ENCODE peak calls at places on chromosomes 16 and 17, in six cellular contexts. T is sigmoid colon, A is heart left ventricle, C is ovary, O is AG09309, W is neural progenitor cell. V is an unnamed sample.

GRCh38 chr17:65220732-65221131 is 83.6 kb downstream of the RGS9 start:
- DNase-seq in A (no peak), T (no peak), C (no peak), W (no peak), O (no peak), V (no peak)

GRCh38 chr17:51059781-51060180 is 60.9 kb downstream of the SPAG9 start:
- DNase-seq in T (no peak), W (no peak), O (no peak), A (no peak), C (no peak), V (no peak)

GRCh38 chr16:9567674-9568073 is 476.2 kb downstream of the HAPSTR1 start:
- DNase-seq in T (no peak), W (no peak), C (no peak), A (no peak), O (no peak), V (no peak)

GRCh38 chr17:41863074-41863843 is 2.0 kb downstream of the KLHL11 start:
- DNase-seq in A (no peak), O (no peak), T (no peak), C (no peak), W (peak; percentile 28), V (no peak)

GRCh38 chr17:75720656-75721462 is at the start of gene ITGB4:
- DNase-seq in T (no peak), O (no peak), W (peak; percentile 80), C (no peak), A (no peak), V (no peak)

GRCh38 chr17:62065611-62066468 is 762 bp upstream of the MED13 start:
- DNase-seq in A (peak; percentile 99), T (peak; percentile 99), O (peak; percentile 86), C (peak; percentile 99), W (peak; percentile 99), V (peak; percentile 95)

GRCh38 chr16:68015681-68016080 is at the start of gene DPEP2NB:
- DNase-seq in W (no peak), A (no peak), O (no peak), T (no peak), C (no peak), V (no peak)

GRCh38 chr16:88810166-88810867 is 1.4 kb downstream of the APRT start:
- DNase-seq in W (no peak), O (no peak), T (no peak), A (no peak), C (no peak), V (no peak)

GRCh38 chr16:68235105-68235881 is 634 bp downstream of the ESRP2 start:
- DNase-seq in T (peak; percentile 72), O (no peak), C (peak; percentile 46), W (peak; percentile 55), A (no peak), V (no peak)

GRCh38 chr16:25827709-25828108 is 135.9 kb downstream of the HS3ST4 start:
- DNase-seq in O (no peak), A (no peak), C (no peak), T (no peak), W (no peak), V (no peak)

GRCh38 chr16:8639694-8640093 is 18.2 kb downstream of the METTL22 start:
- DNase-seq in O (no peak), W (no peak), T (no peak), C (no peak), A (no peak), V (no peak)

GRCh38 chr17:81682565-81683207 is 911 bp downstream of the ARL16 start:
- DNase-seq in C (no peak), W (peak; percentile 44), O (no peak), A (no peak), T (no peak), V (no peak)

GRCh38 chr17:61361084-61361483 is 38.6 kb upstream of the TBX2 start:
- DNase-seq in O (peak; percentile 65), C (no peak), A (no peak), T (no peak), W (no peak), V (peak; percentile 61)

GRCh38 chr17:17527534-17527933 is 31.3 kb upstream of the RASD1 start:
- DNase-seq in T (no peak), A (no peak), O (no peak), C (no peak), W (no peak), V (no peak)

GRCh38 chr17:42660692-42661345 is 1.7 kb downstream of the TUBG2 start:
- DNase-seq in A (no peak), T (no peak), O (no peak), W (no peak), C (no peak), V (no peak)

GRCh38 chr16:23071202-23072083 is 77.8 kb downstream of the USP31 start:
- DNase-seq in T (no peak), W (no peak), O (peak; percentile 31), A (peak; percentile 57), C (no peak), V (peak; percentile 16)

GRCh38 chr17:18362509-18363020 is 785 bp downstream of the SHMT1 start:
- DNase-seq in W (peak; percentile 55), O (no peak), T (peak; percentile 89), C (peak; percentile 52), A (peak; percentile 63), V (peak; percentile 13)

GRCh38 chr16:50072730-50073129 is 7.0 kb downstream of the HEATR3 start:
- DNase-seq in W (no peak), A (no peak), C (no peak), T (no peak), O (no peak), V (no peak)

GRCh38 chr17:17119533-17119932 is 77.3 kb downstream of the MPRIP start:
- DNase-seq in C (peak; percentile 35), O (no peak), W (no peak), A (no peak), T (no peak), V (no peak)

GRCh38 chr17:82822281-82822680 is 17.5 kb downstream of the ZNF750 start:
- DNase-seq in T (no peak), O (no peak), C (no peak), W (no peak), A (no peak), V (no peak)

GRCh38 chr16:14069818-14070217 is 1.3 kb upstream of the MRTFB start:
- DNase-seq in W (no peak), C (no peak), T (no peak), A (no peak), O (no peak), V (no peak)

GRCh38 chr17:32483451-32484019 is 3.3 kb upstream of the CDK5R1 start:
- DNase-seq in A (peak; percentile 83), C (peak; percentile 92), T (peak; percentile 81), O (peak; percentile 68), W (peak; percentile 91), V (peak; percentile 68)

DNA sequence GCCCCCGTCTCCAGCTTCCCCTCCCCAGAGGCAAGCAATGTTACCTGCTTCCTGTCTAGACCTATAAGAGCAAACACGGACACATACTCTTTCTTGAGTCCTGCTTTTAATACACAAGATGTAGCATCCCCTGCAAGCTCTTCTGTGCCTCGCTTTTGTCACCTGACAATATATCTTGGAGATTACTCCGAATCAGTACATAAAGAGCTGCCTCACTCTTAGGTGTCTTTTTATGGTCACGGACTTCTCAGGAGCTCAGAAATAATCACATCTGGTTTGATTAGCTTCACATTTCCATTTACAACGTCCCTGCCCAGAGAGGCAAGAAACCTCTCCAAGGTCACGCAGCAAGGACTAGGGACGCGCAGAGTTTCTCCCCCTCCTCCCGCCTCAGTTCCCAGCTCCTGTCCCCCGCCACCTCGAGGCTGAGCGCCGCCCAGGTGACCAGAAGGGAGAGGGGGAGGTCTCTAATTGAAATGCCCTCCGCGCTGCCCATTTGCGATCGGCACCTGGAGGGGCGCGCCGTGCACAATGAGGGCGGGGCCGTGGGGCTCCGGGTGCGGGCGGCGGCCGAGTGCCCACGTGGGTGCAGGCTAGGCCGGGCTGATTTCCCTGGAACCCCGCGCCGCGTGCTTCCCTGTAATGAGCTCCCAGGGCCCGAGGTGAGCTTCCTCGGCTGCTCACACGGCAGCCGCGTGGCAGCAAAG is 13.8 kb upstream of the SEZ6 start:
- DNase-seq in W (peak; percentile 63), T (no peak), A (no peak), O (no peak), C (no peak), V (no peak)
- H3K4me3 ChIP-seq in W (peak overlapping the region; percentile 27), T (no peak overlapping the region), A (no peak overlapping the region), O (no peak overlapping the region), C (no peak overlapping the region), V (no peak overlapping the region)

DNA sequence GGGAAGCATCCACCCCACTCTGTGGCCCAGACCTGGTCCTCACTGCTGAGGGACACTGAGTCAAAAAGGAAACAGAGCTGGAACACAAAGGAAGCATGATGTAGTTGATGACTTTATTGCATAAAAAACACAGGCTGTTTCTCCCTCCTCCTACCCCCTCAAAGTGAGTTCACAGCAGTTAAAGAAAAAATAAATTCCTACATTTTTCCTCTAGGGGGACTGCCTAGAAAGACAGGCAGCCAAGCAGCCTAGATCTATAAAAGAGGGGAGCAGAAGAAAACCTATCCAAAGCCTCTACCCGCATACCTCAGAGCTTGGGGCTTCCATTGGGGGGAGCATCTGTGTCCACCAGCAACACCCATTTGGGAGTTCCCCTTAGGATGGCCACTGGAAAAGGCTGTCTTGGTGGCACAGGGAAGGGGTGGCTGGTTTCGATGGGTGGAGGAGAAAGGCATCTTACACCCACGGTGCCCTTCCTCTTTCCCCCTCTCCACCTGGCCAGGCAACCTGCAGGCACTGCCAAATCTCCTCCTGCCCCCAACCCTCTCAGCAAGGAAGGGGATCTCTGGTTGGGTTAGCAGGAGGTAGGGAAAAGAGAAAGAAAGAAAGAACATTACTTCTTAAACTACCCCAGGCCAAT is 3.9 kb upstream of the SCRN2 start:
- DNase-seq in T (no peak), O (no peak), W (no peak), A (no peak), C (no peak), V (no peak)
- TF ChIP-seq CTCF in T (no peak), O (peak; percentile 53), W (peak; percentile 52), A (no peak), C (no peak), V (peak; percentile 50)

DNA sequence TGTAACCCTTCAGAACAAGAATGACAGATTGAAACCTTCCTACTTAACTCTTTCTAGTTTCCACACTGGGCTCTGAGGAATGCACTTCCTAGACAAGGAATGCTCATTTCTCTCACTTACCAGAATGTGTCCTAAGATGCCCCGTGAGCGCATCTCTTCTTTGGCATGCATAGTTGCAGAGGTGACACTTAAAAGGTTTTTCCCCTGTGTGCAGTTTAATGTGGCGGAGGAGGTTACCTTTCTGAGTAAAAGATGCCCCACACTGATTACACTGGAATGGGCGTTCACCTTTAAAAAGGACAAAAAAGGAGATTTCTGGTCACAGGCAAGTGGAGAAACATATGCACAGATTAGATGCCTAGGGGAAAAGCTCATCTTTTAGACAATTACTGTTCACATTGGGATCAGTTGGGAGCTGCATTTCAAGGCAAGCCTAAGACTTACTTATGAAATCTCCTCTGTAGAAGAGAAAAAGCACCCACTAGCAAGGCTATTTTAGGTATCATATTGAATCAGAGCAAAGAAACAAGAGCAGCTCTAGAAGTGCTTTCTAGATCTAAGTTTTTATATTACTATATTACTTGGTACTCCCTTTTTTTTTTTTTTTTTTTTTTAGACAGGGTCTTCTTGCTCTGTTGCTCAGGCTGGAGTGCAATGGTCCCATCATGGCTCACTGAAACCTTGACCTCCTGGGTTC is 53.7 kb downstream of the GRB7 start:
- DNase-seq in A (no peak), O (no peak), W (peak; percentile 54), C (no peak), T (no peak), V (no peak)
- H3K4me3 ChIP-seq in A (no peak overlapping the region), O (no peak overlapping the region), W (no peak overlapping the region), C (no peak overlapping the region), T (no peak overlapping the region), V (no peak overlapping the region)

DNA sequence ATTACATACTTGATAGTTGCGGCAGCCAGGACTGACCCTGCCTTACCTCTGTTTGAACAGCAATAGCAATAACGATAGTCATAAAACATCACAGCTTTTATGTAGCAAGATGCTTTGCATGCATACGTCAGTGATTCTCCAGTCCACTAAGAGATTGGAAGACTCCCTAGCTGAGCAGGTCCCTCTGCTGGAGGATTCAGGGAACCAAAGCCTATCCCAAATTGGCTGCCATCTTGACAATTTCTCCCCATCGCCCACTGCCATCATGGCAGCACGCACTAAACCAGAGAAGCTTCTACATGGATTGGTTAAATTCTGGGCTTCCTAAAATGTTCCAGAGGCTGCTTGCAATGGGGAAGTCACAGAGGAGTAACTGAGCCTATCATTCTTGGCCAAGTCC is 360.6 kb upstream of the XYLT1 start:
- DNase-seq in C (no peak), O (no peak), A (no peak), W (peak; percentile 26), T (no peak), V (no peak)
- TF ChIP-seq CTCF in C (no peak), O (peak; percentile 14), A (no peak), W (peak; percentile 46), T (no peak), V (no peak)